ENCODE peak calls at places on chromosomes 16 and 17, in eight cellular contexts. B, K, W, R, C, M, Q and J are unnamed samples. For H3K36me3, the result is how much of the 10 kb centered on the place peaks cover.

GRCh38 chr16:25413962-25414361 is 156.3 kb upstream of the ZKSCAN2 start:
- DNase-seq in B (no peak), K (no peak), R (no peak), M (no peak), Q (no peak), C (no peak), W (no peak), J (no peak)

GRCh38 chr17:75266315-75267145 is 4.5 kb downstream of the MIF4GD start:
- DNase-seq in K (no peak), C (no peak), R (no peak), W (no peak), B (no peak), M (no peak), Q (no peak), J (no peak)

GRCh38 chr16:50607447-50607846 is 59.3 kb downstream of the NKD1 start:
- DNase-seq in C (no peak), B (no peak), W (no peak), R (no peak), Q (no peak), K (no peak), M (no peak), J (no peak)

GRCh38 chr16:77190190-77190477 is 856 bp upstream of the MON1B start:
- DNase-seq in Q (no peak), M (no peak), K (no peak), W (no peak), R (no peak), B (no peak), C (no peak), J (no peak)

GRCh38 chr16:25859645-25860044 is 167.9 kb downstream of the HS3ST4 start:
- DNase-seq in K (no peak), Q (no peak), B (no peak), R (no peak), M (no peak), C (no peak), W (no peak), J (no peak)

GRCh38 chr16:35506018-35506897 is 2046.8 kb downstream of the TP53TG3F start:
- DNase-seq in W (no peak), C (no peak), K (no peak), M (no peak), R (no peak), B (no peak), Q (no peak), J (no peak)

GRCh38 chr17:57921342-57921741 is 33.9 kb downstream of the CUEDC1 start:
- DNase-seq in K (no peak), B (no peak), M (peak), W (no peak), Q (no peak), R (no peak), C (no peak), J (no peak)

GRCh38 chr17:39151680-39152058 is 232 bp upstream of the PLXDC1 start:
- DNase-seq in W (no peak), Q (peak), R (peak), M (no peak), K (no peak), C (no peak), B (no peak), J (no peak)

GRCh38 chr16:83253526-83253925 is 554.3 kb upstream of the HSBP1 start:
- DNase-seq in K (no peak), W (no peak), Q (no peak), M (no peak), R (no peak), C (no peak), B (no peak), J (no peak)

GRCh38 chr17:7321466-7321865 is 6.3 kb upstream of the GPS2 start:
- DNase-seq in C (no peak), B (no peak), W (no peak), M (no peak), Q (no peak), R (no peak), K (no peak), J (no peak)

GRCh38 chr16:50819706-50820105 is 77.8 kb downstream of the CYLD start:
- DNase-seq in B (no peak), Q (no peak), M (no peak), K (no peak), W (no peak), C (no peak), R (no peak), J (no peak)

GRCh38 chr17:63434951-63435571 is 11.0 kb downstream of the CYB561 start:
- DNase-seq in Q (peak), W (no peak), C (no peak), M (peak), K (no peak), R (peak), B (peak), J (no peak)

GRCh38 chr16:53915452-53916160 is 211.7 kb downstream of the FTO start:
- DNase-seq in R (no peak), B (no peak), M (no peak), K (peak), W (no peak), Q (no peak), C (no peak), J (no peak)

GRCh38 chr17:29565643-29566472 is 979 bp downstream of the ABHD15 start:
- DNase-seq in K (peak), W (peak), M (no peak), C (no peak), B (no peak), Q (peak), R (peak), J (peak)

GRCh38 chr16:56356276-56357241 is 68.8 kb downstream of the AMFR start:
- DNase-seq in K (peak), R (peak), B (no peak), Q (peak), W (peak), M (peak), C (peak), J (peak)

GRCh38 chr17:82105882-82106696 is 8.1 kb upstream of the FASN start:
- DNase-seq in M (no peak), Q (peak), W (peak), R (peak), B (no peak), C (no peak), K (peak), J (peak)

GRCh38 chr16:50259334-50260205 is 6.8 kb upstream of the ADCY7 start:
- DNase-seq in B (no peak), C (no peak), W (peak), M (peak), Q (peak), R (peak), K (peak), J (no peak)

GRCh38 chr16:48101069-48101674 is 54.6 kb downstream of the ABCC12 start:
- DNase-seq in R (no peak), Q (no peak), K (no peak), C (no peak), M (no peak), B (no peak), W (no peak), J (peak)

GRCh38 chr16:57372372-57373116 is at the start of gene CX3CL1:
- DNase-seq in M (peak), B (no peak), W (peak), C (peak), R (peak), K (peak), Q (peak), J (no peak)

GRCh38 chr17:62765351-62765750 is 42.8 kb downstream of the MARCHF10 start:
- DNase-seq in R (no peak), Q (no peak), C (no peak), W (no peak), B (no peak), M (no peak), K (peak), J (no peak)

GRCh38 chr16:23729503-23730424 is 16.7 kb upstream of the ERN2 start:
- DNase-seq in R (no peak), B (no peak), M (no peak), W (peak), Q (no peak), C (no peak), K (no peak), J (no peak)

GRCh38 chr16:15621456-15621855 is 21.5 kb downstream of the MARF1 start:
- DNase-seq in R (no peak), B (no peak), M (no peak), C (no peak), W (no peak), K (no peak), Q (no peak), J (no peak)

GRCh38 chr16:11418506-11418905 is 73.2 kb downstream of the RMI2 start:
- DNase-seq in Q (no peak), M (no peak), W (no peak), C (no peak), B (no peak), R (no peak), K (no peak), J (no peak)

GRCh38 chr17:29749045-29749825 is 126.5 kb upstream of the CORO6 start:
- DNase-seq in R (no peak), K (no peak), W (no peak), Q (no peak), B (no peak), M (no peak), C (no peak), J (no peak)

GRCh38 chr16:15636392-15636873 is 6.5 kb downstream of the MARF1 start:
- DNase-seq in R (no peak), Q (no peak), B (no peak), K (no peak), C (no peak), W (no peak), M (no peak), J (peak)

GRCh38 chr16:3074860-3075545 is 9.6 kb downstream of the IL32 start:
- DNase-seq in M (no peak), B (no peak), Q (no peak), C (no peak), W (no peak), R (no peak), K (no peak), J (peak)

GRCh38 chr17:68382582-68383085 is 74.7 kb downstream of the WIPI1 start:
- DNase-seq in M (no peak), W (no peak), Q (no peak), B (no peak), K (no peak), C (no peak), R (no peak), J (no peak)

GRCh38 chr16:85551319-85551978 is 61.7 kb upstream of the GSE1 start:
- DNase-seq in B (no peak), K (no peak), Q (no peak), C (no peak), M (no peak), W (no peak), R (no peak), J (no peak)

GRCh38 chr16:14244344-14245010 is 173.4 kb downstream of the MRTFB start:
- DNase-seq in K (no peak), R (no peak), M (no peak), Q (no peak), B (no peak), C (no peak), W (no peak), J (no peak)

GRCh38 chr16:20348365-20349185 is 3.9 kb downstream of the UMOD start:
- DNase-seq in C (no peak), R (no peak), W (no peak), M (no peak), K (peak), Q (no peak), B (no peak), J (peak)

GRCh38 chr17:81579821-81580321 is 27.7 kb upstream of the FAAP100 start:
- DNase-seq in R (no peak), W (no peak), M (no peak), K (no peak), Q (no peak), B (no peak), C (no peak), J (no peak)

GRCh38 chr16:1431497-1432270 is 806 bp downstream of the PERCC1 start:
- DNase-seq in B (no peak), M (no peak), K (no peak), R (no peak), W (no peak), Q (no peak), C (no peak), J (no peak)

GRCh38 chr17:40268141-40268712 is 19.5 kb upstream of the CDC6 start:
- DNase-seq in K (no peak), R (no peak), B (no peak), M (no peak), Q (no peak), W (no peak), C (no peak), J (no peak)

GRCh38 chr17:40266882-40267281 is 20.8 kb upstream of the CDC6 start:
- DNase-seq in B (no peak), M (no peak), C (no peak), Q (no peak), W (no peak), R (no peak), K (no peak), J (no peak)

GRCh38 chr17:40260528-40260927 is 27.2 kb upstream of the CDC6 start:
- DNase-seq in M (no peak), B (no peak), Q (no peak), R (no peak), C (no peak), W (no peak), K (no peak), J (no peak)

GRCh38 chr17:40264458-40265185 is 23.1 kb upstream of the CDC6 start:
- DNase-seq in R (no peak), M (no peak), K (no peak), W (no peak), B (no peak), C (no peak), Q (no peak), J (no peak)

GRCh38 chr17:40265337-40265736 is 22.3 kb upstream of the CDC6 start:
- DNase-seq in Q (no peak), B (no peak), C (no peak), K (no peak), R (no peak), W (no peak), M (no peak), J (no peak)
- TF ChIP-seq CTCF in Q (no peak), B (no peak), C (no peak), K (no peak), R (no peak), W (no peak), M (no peak), J (no peak)

GRCh38 chr17:40290629-40291296 is 3.1 kb downstream of the CDC6 start:
- DNase-seq in Q (no peak), B (no peak), C (peak), M (no peak), W (peak), K (peak), R (no peak), J (no peak)
- H3K36me3 ChIP-seq in Q (under half), B (under half), C (under half), M (under half), W (half or more), K (under half), R (under half), J (under half)

DNA sequence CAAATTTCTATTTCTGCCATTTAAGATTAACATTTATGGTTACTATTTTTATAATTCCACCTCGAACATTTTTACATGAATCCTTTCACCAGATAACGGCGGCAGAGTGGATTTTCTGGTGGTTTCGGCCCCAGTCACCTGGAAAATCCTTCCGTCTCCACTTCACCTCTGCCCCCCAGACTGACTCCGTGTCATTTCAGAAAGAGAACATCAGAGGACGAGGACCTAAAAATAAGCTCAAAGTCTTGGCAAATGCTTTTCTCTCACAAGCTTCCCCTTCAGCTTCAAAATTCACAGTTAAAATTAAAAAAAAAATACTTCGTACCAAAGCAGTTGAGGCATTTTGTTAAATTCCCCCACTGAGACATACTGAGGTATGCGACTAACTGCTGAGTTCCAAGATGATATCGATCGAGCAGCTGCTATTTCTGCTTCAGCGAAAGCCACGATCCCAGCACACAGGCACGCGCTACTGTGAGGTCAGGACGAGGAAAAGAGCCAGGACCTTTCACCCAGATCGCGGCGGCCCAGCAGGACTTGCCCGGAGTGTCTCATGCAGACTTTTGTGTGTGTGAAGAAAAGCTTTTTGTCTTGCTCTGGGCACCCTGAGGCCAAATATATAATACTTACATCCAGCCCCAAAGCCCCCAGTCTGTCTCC is 36.8 kb downstream of the ASPA start:
- DNase-seq in W (no peak), B (no peak), Q (peak), C (no peak), R (no peak), K (peak), M (peak), J (no peak)
- H3K4me3 ChIP-seq in W (no peak), B (peak), Q (no peak), C (no peak), R (no peak), K (no peak), M (peak), J (no peak)

GRCh38 chr16:55331648-55332185 is 7.7 kb downstream of the IRX6 start:
- DNase-seq in Q (no peak), B (no peak), W (peak), C (no peak), R (no peak), K (no peak), M (no peak), J (no peak)

GRCh38 chr16:55333690-55334089 is 9.7 kb downstream of the IRX6 start:
- DNase-seq in W (no peak), M (no peak), B (no peak), K (no peak), Q (no peak), C (no peak), R (no peak), J (no peak)

GRCh38 chr16:55329791-55330190 is 5.8 kb downstream of the IRX6 start:
- DNase-seq in B (no peak), C (no peak), W (no peak), Q (no peak), M (no peak), R (no peak), K (peak), J (no peak)

GRCh38 chr16:55328611-55329569 is 4.9 kb downstream of the IRX6 start:
- DNase-seq in W (no peak), B (no peak), C (no peak), M (no peak), R (no peak), Q (no peak), K (peak), J (no peak)

DNA sequence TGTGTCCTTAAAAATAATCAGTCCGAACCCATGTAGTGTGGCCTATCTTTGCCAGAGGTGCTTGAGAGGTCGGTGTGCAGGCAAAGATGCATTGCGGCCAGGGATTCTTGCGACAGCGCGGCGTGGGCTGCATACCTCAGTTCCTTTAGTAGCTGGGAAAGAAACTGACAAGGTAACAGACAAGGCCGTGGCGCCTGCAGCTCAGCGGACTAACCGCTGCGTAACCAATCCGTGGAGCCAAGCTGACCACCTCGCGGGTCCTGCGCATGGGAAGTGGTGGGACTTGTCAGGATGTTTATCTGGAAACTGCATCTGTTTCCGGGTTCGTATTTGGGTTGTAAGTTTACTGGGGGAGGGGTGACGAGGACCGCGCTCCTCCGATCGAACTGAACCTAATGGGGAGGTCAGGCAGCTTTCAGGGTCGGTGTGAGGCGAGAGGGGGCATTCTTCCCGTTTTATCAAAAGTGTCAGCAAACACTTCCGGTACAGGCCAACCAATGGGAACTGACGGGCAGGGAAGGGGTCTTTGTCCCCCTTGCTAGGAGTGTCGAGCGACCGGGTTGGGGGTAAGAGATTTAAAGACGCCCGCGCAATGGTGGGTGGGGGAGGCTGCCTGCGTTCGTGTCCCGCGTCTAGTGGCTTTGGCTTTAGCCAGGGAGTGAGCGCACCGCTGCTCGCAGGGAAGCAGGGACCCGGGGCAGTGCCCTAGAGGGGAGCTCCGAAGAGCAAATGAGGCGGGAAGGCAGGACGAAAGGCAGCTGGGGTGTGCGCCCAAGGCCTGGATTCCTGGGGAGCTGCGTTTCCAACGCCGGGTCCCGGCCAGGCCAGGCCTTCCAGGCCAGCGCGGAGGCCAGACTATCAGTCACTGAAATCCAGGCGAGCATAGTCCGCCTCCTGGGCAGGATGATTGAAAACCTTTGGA is 7.0 kb downstream of the IRX6 start:
- DNase-seq in C (no peak), W (no peak), R (no peak), K (peak), M (no peak), Q (peak), B (no peak), J (no peak)
- TF ChIP-seq CTCF in C (no peak), W (no peak), R (no peak), K (no peak), M (no peak), Q (no peak), B (no peak), J (no peak)

GRCh38 chr16:68360971-68361370 is 50.2 kb downstream of the PRMT7 start:
- DNase-seq in K (no peak), B (no peak), C (no peak), Q (no peak), W (no peak), M (no peak), R (no peak), J (no peak)
- H3K36me3 ChIP-seq in K (under half), B (under half), C (under half), Q (under half), W (under half), M (under half), R (under half), J (under half)

GRCh38 chr17:73801455-73802100 is 157.3 kb upstream of the SDK2 start:
- DNase-seq in Q (no peak), R (no peak), B (no peak), K (no peak), W (no peak), M (no peak), C (no peak), J (no peak)

GRCh38 chr17:73800893-73801292 is 156.6 kb upstream of the SDK2 start:
- DNase-seq in C (no peak), B (no peak), K (no peak), R (no peak), M (no peak), Q (no peak), W (no peak), J (no peak)

GRCh38 chr17:73802314-73802713 is 158.1 kb upstream of the SDK2 start:
- DNase-seq in K (no peak), C (no peak), Q (no peak), M (no peak), R (no peak), W (no peak), B (no peak), J (no peak)

GRCh38 chr17:73803867-73804539 is 159.8 kb upstream of the SDK2 start:
- DNase-seq in B (no peak), W (no peak), K (no peak), C (no peak), R (no peak), Q (no peak), M (no peak), J (no peak)

GRCh38 chr17:73802871-73803270 is 158.6 kb upstream of the SDK2 start:
- DNase-seq in K (no peak), C (no peak), R (no peak), B (no peak), Q (no peak), M (no peak), W (no peak), J (no peak)
- H3K4me3 ChIP-seq in K (no peak), C (no peak), R (no peak), B (no peak), Q (no peak), M (no peak), W (no peak), J (no peak)

GRCh38 chr17:79991924-79992656 is 43.6 kb downstream of the TBC1D16 start:
- DNase-seq in Q (peak), W (no peak), M (peak), K (peak), B (no peak), C (no peak), R (no peak), J (no peak)
- TF ChIP-seq CTCF in Q (peak), W (no peak), M (peak), K (peak), B (no peak), C (no peak), R (peak), J (no peak)